ENCODE peak calls at places on chromosomes 3 and 15, in six cellular contexts. Y is left ventricle myocardium inferior, G is upper lobe of left lung, H is lower lobe of right lung, N is GM12865, L is natural killer cell. I is an unnamed sample.

GRCh38 chr3:177810162-177810623 is 612.9 kb upstream of the TBL1XR1 start:
- DNase-seq in G (no peak), N (no peak), Y (no peak), L (no peak), H (no peak), I (no peak)

GRCh38 chr15:77506311-77507150 is 85.8 kb downstream of the HMG20A start:
- DNase-seq in H (peak), L (no peak), N (no peak), G (peak), Y (peak), I (no peak)

GRCh38 chr3:71753716-71754609 is at the start of gene GPR27:
- DNase-seq in G (peak), Y (peak), N (peak), L (no peak), H (peak), I (no peak)

GRCh38 chr3:70811880-70812279 is 499.4 kb upstream of the MDFIC2 start:
- DNase-seq in G (no peak), Y (no peak), N (no peak), L (no peak), H (no peak), I (no peak)

GRCh38 chr3:9552252-9552999 is 1.2 kb downstream of the LHFPL4 start:
- DNase-seq in Y (peak), L (peak), G (peak), H (peak), N (peak), I (peak)

GRCh38 chr3:94303266-94303665 is 240.4 kb downstream of the NSUN3 start:
- DNase-seq in H (no peak), L (no peak), G (no peak), N (no peak), Y (no peak), I (no peak)

GRCh38 chr3:180457238-180457637 is 144.7 kb upstream of the TTC14 start:
- DNase-seq in H (no peak), Y (no peak), G (no peak), L (no peak), N (no peak), I (no peak)

GRCh38 chr3:139846729-139847128 is 88.3 kb upstream of the CLSTN2 start:
- DNase-seq in N (peak), G (no peak), Y (no peak), H (no peak), L (no peak), I (no peak)

GRCh38 chr3:52574056-52574965 is 37.9 kb downstream of the UQCC5 start:
- DNase-seq in G (no peak), Y (no peak), H (no peak), N (no peak), L (no peak), I (no peak)

GRCh38 chr15:46277994-46278885 is 643.4 kb downstream of the SQOR start:
- DNase-seq in N (no peak), G (no peak), H (no peak), Y (no peak), L (no peak), I (no peak)

GRCh38 chr3:164608554-164609276 is 469.6 kb downstream of the SI start:
- DNase-seq in N (no peak), H (no peak), G (no peak), L (no peak), Y (no peak), I (no peak)

GRCh38 chr3:101530213-101531047 is 17.4 kb upstream of the SENP7 start:
- DNase-seq in Y (no peak), N (no peak), G (no peak), L (no peak), H (no peak), I (no peak)

GRCh38 chr3:108342829-108343478 is 46.6 kb downstream of the HHLA2 start:
- DNase-seq in G (no peak), Y (no peak), L (no peak), N (peak), H (no peak), I (no peak)

GRCh38 chr15:85899927-85900326 is 105.2 kb upstream of the KLHL25 start:
- DNase-seq in N (no peak), G (no peak), Y (no peak), L (no peak), H (no peak), I (no peak)

GRCh38 chr3:14988988-14989394 is 41.6 kb downstream of the NR2C2 start:
- DNase-seq in G (no peak), N (peak), L (peak), H (no peak), Y (no peak), I (no peak)

GRCh38 chr3:45595364-45596154 is 1.0 kb downstream of the LIMD1 start:
- DNase-seq in L (no peak), N (peak), G (peak), Y (peak), H (no peak), I (no peak)

GRCh38 chr3:78666458-78666800 is 1101.4 kb downstream of the ROBO1 start:
- DNase-seq in N (no peak), H (no peak), G (no peak), Y (no peak), L (no peak), I (no peak)

GRCh38 chr3:45236964-45237363 is 10.9 kb upstream of the TMEM158 start:
- DNase-seq in G (no peak), N (no peak), Y (no peak), L (no peak), H (no peak), I (no peak)

GRCh38 chr15:63509933-63510547 is 5.6 kb downstream of the USP3 start:
- DNase-seq in L (no peak), G (no peak), H (no peak), Y (no peak), N (no peak), I (no peak)

GRCh38 chr15:92394327-92395175 is 870 bp downstream of the ST8SIA2 start:
- DNase-seq in G (peak), H (no peak), N (no peak), Y (no peak), L (no peak), I (no peak)
- TF ChIP-seq CTCF in G (no peak), H (no peak), N (no peak), Y (no peak), L (no peak), I (no peak)

DNA sequence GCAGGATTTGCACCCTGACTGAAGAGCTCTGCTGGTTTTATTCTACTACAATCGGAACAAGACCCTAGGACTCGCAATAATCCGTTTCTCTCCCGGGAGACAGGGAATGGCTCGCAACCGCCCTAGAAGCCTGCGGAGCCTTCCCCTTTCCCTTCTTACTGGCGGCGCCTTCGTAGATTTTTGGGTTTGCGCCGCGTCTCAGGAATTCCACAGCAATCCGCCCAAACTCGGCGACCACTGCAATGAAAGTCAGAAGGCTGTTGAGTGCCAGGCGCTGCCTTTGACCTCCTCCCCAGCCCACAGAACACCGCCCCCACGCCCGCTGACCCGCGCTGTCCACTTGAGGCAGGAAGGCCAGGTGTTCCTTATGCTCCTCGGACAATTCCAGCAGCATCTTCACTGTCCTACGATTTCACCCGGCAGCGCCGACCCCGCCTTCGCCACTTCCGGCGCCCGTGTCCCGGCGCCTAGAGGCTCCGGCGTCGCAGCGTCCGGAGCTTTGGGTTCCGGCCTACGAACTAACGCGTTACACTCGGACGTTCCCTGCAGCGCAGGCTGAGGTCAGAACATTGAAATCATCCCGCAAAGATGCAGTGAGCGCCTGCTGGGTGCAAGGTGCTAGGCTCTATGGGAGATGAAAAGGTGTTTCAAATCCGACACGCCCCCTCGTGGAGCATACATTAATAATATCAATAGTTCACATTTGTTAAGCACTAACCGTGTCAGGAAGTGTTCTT is at the start of gene COMMD2:
- DNase-seq in H (peak), N (peak), G (peak), L (peak), Y (peak), I (peak)
- TF ChIP-seq CTCF in H (peak), N (peak), G (peak), L (peak), Y (peak), I (peak)

DNA sequence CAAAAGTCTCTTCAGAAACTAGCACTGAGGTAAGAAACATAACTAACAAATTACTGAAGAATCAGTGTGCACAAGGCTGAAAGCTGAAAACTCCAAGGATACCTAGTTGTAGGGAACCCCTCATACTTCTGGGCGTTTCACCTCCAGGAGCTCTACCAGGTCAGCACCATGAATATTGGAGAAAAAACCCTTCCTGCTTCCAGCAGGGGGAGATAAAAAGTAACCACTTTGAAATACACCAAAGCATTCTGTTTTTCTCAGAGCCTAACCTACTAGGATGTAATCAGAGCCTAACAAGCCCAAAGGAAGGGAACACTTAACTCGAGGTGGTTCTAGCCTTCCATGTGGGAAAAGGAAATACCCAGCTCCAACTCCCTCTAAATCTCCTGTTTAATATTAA is 175.8 kb upstream of the MME start:
- DNase-seq in H (no peak), G (no peak), Y (no peak), L (no peak), N (peak), I (no peak)
- TF ChIP-seq CTCF in H (peak), G (peak), Y (peak), L (no peak), N (peak), I (peak)

GRCh38 chr15:84633311-84634227 is 20.5 kb downstream of the WDR73 start:
- DNase-seq in Y (peak), N (peak), L (peak), G (peak), H (peak), I (no peak)
- TF ChIP-seq CTCF in Y (no peak), N (no peak), L (no peak), G (no peak), H (no peak), I (no peak)

GRCh38 chr3:141465221-141465620 is 21.6 kb upstream of the RASA2 start:
- DNase-seq in L (no peak), Y (no peak), G (no peak), N (no peak), H (no peak), I (no peak)
- TF ChIP-seq CTCF in L (no peak), Y (peak), G (no peak), N (no peak), H (peak), I (no peak)

GRCh38 chr3:113532698-113533533 is 561 bp downstream of the SIDT1 start:
- DNase-seq in Y (no peak), H (peak), N (peak), L (peak), G (peak), I (no peak)
- TF ChIP-seq CTCF in Y (no peak), H (no peak), N (no peak), L (no peak), G (no peak), I (no peak)

DNA sequence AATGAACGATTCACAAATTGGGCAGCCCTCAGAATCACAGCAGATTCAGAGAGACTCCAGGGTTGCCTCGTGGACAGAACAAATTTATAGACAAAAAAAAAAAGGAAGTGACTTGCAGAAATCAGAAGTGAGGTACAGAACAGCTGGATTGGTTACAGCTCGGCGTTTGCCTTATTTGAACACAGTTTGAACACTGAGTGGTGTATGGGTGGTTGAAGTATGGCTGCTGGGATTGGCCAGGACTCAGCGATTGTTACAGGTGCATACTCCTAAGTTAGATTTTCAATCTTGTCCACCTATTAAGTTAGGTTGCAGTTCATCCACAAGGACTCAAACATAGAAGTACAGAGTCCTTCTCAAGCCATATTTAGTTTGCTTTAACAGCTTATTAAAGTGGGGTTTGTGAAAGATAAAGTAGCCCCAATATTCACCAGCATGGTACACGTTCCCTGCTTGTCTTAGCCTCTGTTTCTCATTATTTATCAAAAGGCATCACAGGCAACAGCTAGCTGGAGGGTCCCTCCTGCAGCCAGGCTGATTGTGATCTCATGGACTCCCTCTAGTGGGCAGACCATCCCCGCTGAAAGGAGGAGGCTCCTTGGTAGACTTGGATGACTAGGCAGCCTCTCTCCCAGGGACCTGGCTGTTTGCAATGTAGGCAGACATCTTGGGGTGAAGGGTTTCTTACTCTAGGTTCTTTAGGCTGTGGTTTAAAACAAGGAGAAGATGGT is 17.6 kb upstream of the ALDH1L1 start:
- DNase-seq in H (peak), G (no peak), N (peak), Y (peak), L (no peak), I (no peak)
- TF ChIP-seq CTCF in H (peak), G (peak), N (peak), Y (peak), L (peak), I (peak)

GRCh38 chr15:67105065-67105951 is 39.9 kb downstream of the SMAD3 start:
- DNase-seq in L (no peak), H (no peak), Y (no peak), N (no peak), G (no peak), I (no peak)
- TF ChIP-seq CTCF in L (no peak), H (no peak), Y (no peak), N (no peak), G (peak), I (no peak)

DNA sequence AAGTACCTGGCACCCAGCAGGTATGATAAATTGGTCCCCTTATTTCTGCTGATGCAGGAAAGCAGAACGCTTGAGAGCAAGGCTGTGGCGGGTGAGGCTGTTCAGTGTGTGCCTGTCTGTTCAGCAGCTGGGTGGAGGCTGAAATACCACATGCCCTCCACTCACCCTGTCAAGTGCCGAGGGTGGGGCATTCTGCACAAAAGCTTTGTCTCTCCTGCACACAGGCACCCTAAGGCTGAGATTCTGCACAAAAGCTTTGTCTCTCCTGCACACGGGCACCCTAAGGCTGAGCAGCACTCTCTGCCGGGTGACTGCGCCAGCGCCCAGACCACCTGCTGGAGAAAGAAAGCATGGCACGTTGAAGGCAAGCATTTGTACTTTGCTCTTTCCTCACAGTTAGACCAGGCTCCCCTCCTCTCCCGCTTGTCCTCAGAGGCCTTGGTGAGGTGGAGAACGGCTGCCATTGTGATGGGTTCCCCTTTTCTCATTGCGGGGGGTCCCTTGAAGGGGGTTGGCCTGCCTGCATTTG is 97.5 kb downstream of the BDH1 start:
- DNase-seq in L (no peak), N (peak), H (peak), Y (no peak), G (peak), I (no peak)
- TF ChIP-seq CTCF in L (no peak), N (peak), H (peak), Y (peak), G (peak), I (peak)